ENCODE peak calls at places on chromosomes 12 and 14, in ten cellular contexts. One of them, this sample, is unnamed.

GRCh38 chr12:23217716-23218115 is 592.7 kb downstream of the ETNK1 start:
- DNase-seq in HCT116: no peak
- DNase-seq in OCI-LY7: no peak
- DNase-seq in breast epithelium: no peak
- DNase-seq in neural progenitor cell: no peak
- DNase-seq in spleen: no peak
- DNase-seq in left ventricle myocardium inferior: no peak
- DNase-seq in IMR-90: no peak
- DNase-seq in thoracic aorta: no peak
- DNase-seq in PC-3: no peak
- DNase-seq in this sample: no peak

GRCh38 chr12:47845066-47845465 is 25.4 kb upstream of the HDAC7 start:
- DNase-seq in left ventricle myocardium inferior: no peak
- DNase-seq in spleen: no peak
- DNase-seq in neural progenitor cell: no peak
- DNase-seq in HCT116: no peak
- DNase-seq in IMR-90: no peak
- DNase-seq in PC-3: no peak
- DNase-seq in OCI-LY7: no peak
- DNase-seq in breast epithelium: no peak
- DNase-seq in thoracic aorta: no peak
- DNase-seq in this sample: no peak

GRCh38 chr12:14618990-14619389 is 51.3 kb upstream of the PLBD1 start:
- DNase-seq in left ventricle myocardium inferior: no peak
- DNase-seq in HCT116: no peak
- DNase-seq in OCI-LY7: peak; percentile 65
- DNase-seq in IMR-90: peak; percentile 16
- DNase-seq in spleen: no peak
- DNase-seq in breast epithelium: no peak
- DNase-seq in thoracic aorta: no peak
- DNase-seq in neural progenitor cell: peak; percentile 24
- DNase-seq in PC-3: peak; percentile 30
- DNase-seq in this sample: peak; percentile 45

GRCh38 chr12:127052491-127053232 is 1214.3 kb upstream of the TMEM132C start:
- DNase-seq in HCT116: peak; percentile 94
- DNase-seq in neural progenitor cell: no peak
- DNase-seq in OCI-LY7: no peak
- DNase-seq in IMR-90: peak; percentile 20
- DNase-seq in breast epithelium: no peak
- DNase-seq in left ventricle myocardium inferior: no peak
- DNase-seq in PC-3: peak; percentile 99
- DNase-seq in thoracic aorta: no peak
- DNase-seq in spleen: no peak
- DNase-seq in this sample: peak; percentile 85

GRCh38 chr12:100830003-100830795 is 35.6 kb downstream of the ANO4 start:
- DNase-seq in spleen: no peak
- DNase-seq in neural progenitor cell: no peak
- DNase-seq in PC-3: no peak
- DNase-seq in breast epithelium: no peak
- DNase-seq in left ventricle myocardium inferior: no peak
- DNase-seq in IMR-90: no peak
- DNase-seq in thoracic aorta: no peak
- DNase-seq in HCT116: no peak
- DNase-seq in OCI-LY7: no peak
- DNase-seq in this sample: no peak

GRCh38 chr12:68180792-68181744 is 21.5 kb upstream of the IFNG start:
- DNase-seq in breast epithelium: no peak
- DNase-seq in IMR-90: no peak
- DNase-seq in spleen: no peak
- DNase-seq in PC-3: no peak
- DNase-seq in HCT116: no peak
- DNase-seq in neural progenitor cell: no peak
- DNase-seq in thoracic aorta: no peak
- DNase-seq in OCI-LY7: peak; percentile 88
- DNase-seq in left ventricle myocardium inferior: no peak
- DNase-seq in this sample: peak; percentile 34

GRCh38 chr12:71648537-71648936 is 15.1 kb downstream of the ZFC3H1 start:
- DNase-seq in HCT116: no peak
- DNase-seq in IMR-90: no peak
- DNase-seq in PC-3: peak; percentile 69
- DNase-seq in spleen: no peak
- DNase-seq in OCI-LY7: no peak
- DNase-seq in breast epithelium: no peak
- DNase-seq in thoracic aorta: no peak
- DNase-seq in neural progenitor cell: no peak
- DNase-seq in left ventricle myocardium inferior: no peak
- DNase-seq in this sample: peak; percentile 54

GRCh38 chr12:116313194-116313910 is 35.9 kb upstream of the MED13L start:
- DNase-seq in neural progenitor cell: no peak
- DNase-seq in HCT116: no peak
- DNase-seq in left ventricle myocardium inferior: no peak
- DNase-seq in PC-3: no peak
- DNase-seq in OCI-LY7: no peak
- DNase-seq in thoracic aorta: no peak
- DNase-seq in IMR-90: no peak
- DNase-seq in spleen: no peak
- DNase-seq in breast epithelium: no peak
- DNase-seq in this sample: no peak

GRCh38 chr14:73724696-73725095 is 10.5 kb upstream of the PNMA1 start:
- DNase-seq in HCT116: no peak
- DNase-seq in thoracic aorta: no peak
- DNase-seq in spleen: no peak
- DNase-seq in OCI-LY7: no peak
- DNase-seq in PC-3: peak; percentile 1
- DNase-seq in neural progenitor cell: no peak
- DNase-seq in left ventricle myocardium inferior: no peak
- DNase-seq in IMR-90: no peak
- DNase-seq in breast epithelium: no peak
- DNase-seq in this sample: no peak

GRCh38 chr14:73725116-73726024 is 11.2 kb upstream of the PNMA1 start:
- DNase-seq in HCT116: no peak
- DNase-seq in IMR-90: peak; percentile 59
- DNase-seq in thoracic aorta: no peak
- DNase-seq in breast epithelium: no peak
- DNase-seq in spleen: no peak
- DNase-seq in neural progenitor cell: no peak
- DNase-seq in OCI-LY7: no peak
- DNase-seq in left ventricle myocardium inferior: no peak
- DNase-seq in PC-3: no peak
- DNase-seq in this sample: no peak

GRCh38 chr14:73727181-73727580 is 13.0 kb upstream of the PNMA1 start:
- DNase-seq in IMR-90: no peak
- DNase-seq in neural progenitor cell: no peak
- DNase-seq in spleen: no peak
- DNase-seq in OCI-LY7: no peak
- DNase-seq in breast epithelium: no peak
- DNase-seq in thoracic aorta: no peak
- DNase-seq in HCT116: no peak
- DNase-seq in left ventricle myocardium inferior: no peak
- DNase-seq in PC-3: no peak
- DNase-seq in this sample: no peak

GRCh38 chr14:73728106-73729014 is 14.2 kb upstream of the PNMA1 start:
- DNase-seq in IMR-90: peak; percentile 63
- DNase-seq in HCT116: peak; percentile 61
- DNase-seq in PC-3: peak; percentile 88
- DNase-seq in thoracic aorta: no peak
- DNase-seq in OCI-LY7: peak; percentile 87
- DNase-seq in spleen: peak; percentile 94
- DNase-seq in breast epithelium: peak; percentile 88
- DNase-seq in left ventricle myocardium inferior: peak; percentile 86
- DNase-seq in neural progenitor cell: peak; percentile 88
- DNase-seq in this sample: peak; percentile 63

GRCh38 chr14:73726025-73726961 is 12.1 kb upstream of the PNMA1 start:
- DNase-seq in OCI-LY7: no peak
- DNase-seq in thoracic aorta: no peak
- DNase-seq in neural progenitor cell: no peak
- DNase-seq in breast epithelium: no peak
- DNase-seq in left ventricle myocardium inferior: no peak
- DNase-seq in PC-3: no peak
- DNase-seq in spleen: no peak
- DNase-seq in HCT116: no peak
- DNase-seq in IMR-90: no peak
- DNase-seq in this sample: no peak
- H3K36me3 ChIP-seq in OCI-LY7: peaks cover 100% of the 10 kb centered on the region
- H3K36me3 ChIP-seq in thoracic aorta: peaks cover 48% of the 10 kb centered on the region
- H3K36me3 ChIP-seq in neural progenitor cell: no peaks in the 10 kb centered on the region
- H3K36me3 ChIP-seq in breast epithelium: peaks cover 5% of the 10 kb centered on the region
- H3K36me3 ChIP-seq in left ventricle myocardium inferior: peaks cover 72% of the 10 kb centered on the region
- H3K36me3 ChIP-seq in PC-3: peaks cover 70% of the 10 kb centered on the region
- H3K36me3 ChIP-seq in spleen: peaks cover 77% of the 10 kb centered on the region
- H3K36me3 ChIP-seq in HCT116: peaks cover 50% of the 10 kb centered on the region
- H3K36me3 ChIP-seq in IMR-90: peaks cover 65% of the 10 kb centered on the region
- H3K36me3 ChIP-seq in this sample: peaks cover 53% of the 10 kb centered on the region

GRCh38 chr14:61323970-61324369 is 2.6 kb downstream of the PRKCH start:
- DNase-seq in spleen: no peak
- DNase-seq in IMR-90: no peak
- DNase-seq in neural progenitor cell: no peak
- DNase-seq in left ventricle myocardium inferior: no peak
- DNase-seq in HCT116: no peak
- DNase-seq in breast epithelium: no peak
- DNase-seq in thoracic aorta: no peak
- DNase-seq in OCI-LY7: no peak
- DNase-seq in PC-3: no peak
- DNase-seq in this sample: no peak
- H3K4me3 ChIP-seq in spleen: peak overlapping the region; percentile 64
- H3K4me3 ChIP-seq in IMR-90: no peak overlapping the region
- H3K4me3 ChIP-seq in neural progenitor cell: no peak overlapping the region
- H3K4me3 ChIP-seq in left ventricle myocardium inferior: peak overlapping the region; percentile 77
- H3K4me3 ChIP-seq in HCT116: no peak overlapping the region
- H3K4me3 ChIP-seq in breast epithelium: peak overlapping the region; percentile 74
- H3K4me3 ChIP-seq in thoracic aorta: peak overlapping the region; percentile 83
- H3K4me3 ChIP-seq in OCI-LY7: no peak overlapping the region
- H3K4me3 ChIP-seq in PC-3: peak overlapping the region; percentile 72
- H3K4me3 ChIP-seq in this sample: no peak overlapping the region

GRCh38 chr12:123910057-123910456 is 62.6 kb downstream of the CCDC92 start:
- DNase-seq in thoracic aorta: no peak
- DNase-seq in left ventricle myocardium inferior: no peak
- DNase-seq in PC-3: no peak
- DNase-seq in IMR-90: no peak
- DNase-seq in OCI-LY7: no peak
- DNase-seq in neural progenitor cell: no peak
- DNase-seq in spleen: peak; percentile 50
- DNase-seq in HCT116: no peak
- DNase-seq in breast epithelium: no peak
- DNase-seq in this sample: no peak

GRCh38 chr12:123908884-123909807 is 63.5 kb downstream of the CCDC92 start:
- DNase-seq in HCT116: no peak
- DNase-seq in left ventricle myocardium inferior: no peak
- DNase-seq in neural progenitor cell: no peak
- DNase-seq in spleen: peak; percentile 63
- DNase-seq in thoracic aorta: no peak
- DNase-seq in breast epithelium: no peak
- DNase-seq in IMR-90: no peak
- DNase-seq in OCI-LY7: no peak
- DNase-seq in PC-3: no peak
- DNase-seq in this sample: no peak

GRCh38 chr12:123905319-123905925 is 67.2 kb downstream of the CCDC92 start:
- DNase-seq in spleen: no peak
- DNase-seq in HCT116: peak; percentile 51
- DNase-seq in PC-3: peak; percentile 90
- DNase-seq in IMR-90: peak; percentile 81
- DNase-seq in neural progenitor cell: peak; percentile 59
- DNase-seq in left ventricle myocardium inferior: no peak
- DNase-seq in breast epithelium: no peak
- DNase-seq in OCI-LY7: peak; percentile 56
- DNase-seq in thoracic aorta: peak; percentile 11
- DNase-seq in this sample: peak; percentile 72

GRCh38 chr12:123907021-123907420 is 65.6 kb downstream of the CCDC92 start:
- DNase-seq in thoracic aorta: no peak
- DNase-seq in breast epithelium: no peak
- DNase-seq in IMR-90: no peak
- DNase-seq in PC-3: no peak
- DNase-seq in left ventricle myocardium inferior: no peak
- DNase-seq in HCT116: no peak
- DNase-seq in neural progenitor cell: no peak
- DNase-seq in OCI-LY7: no peak
- DNase-seq in spleen: peak; percentile 30
- DNase-seq in this sample: no peak

DNA sequence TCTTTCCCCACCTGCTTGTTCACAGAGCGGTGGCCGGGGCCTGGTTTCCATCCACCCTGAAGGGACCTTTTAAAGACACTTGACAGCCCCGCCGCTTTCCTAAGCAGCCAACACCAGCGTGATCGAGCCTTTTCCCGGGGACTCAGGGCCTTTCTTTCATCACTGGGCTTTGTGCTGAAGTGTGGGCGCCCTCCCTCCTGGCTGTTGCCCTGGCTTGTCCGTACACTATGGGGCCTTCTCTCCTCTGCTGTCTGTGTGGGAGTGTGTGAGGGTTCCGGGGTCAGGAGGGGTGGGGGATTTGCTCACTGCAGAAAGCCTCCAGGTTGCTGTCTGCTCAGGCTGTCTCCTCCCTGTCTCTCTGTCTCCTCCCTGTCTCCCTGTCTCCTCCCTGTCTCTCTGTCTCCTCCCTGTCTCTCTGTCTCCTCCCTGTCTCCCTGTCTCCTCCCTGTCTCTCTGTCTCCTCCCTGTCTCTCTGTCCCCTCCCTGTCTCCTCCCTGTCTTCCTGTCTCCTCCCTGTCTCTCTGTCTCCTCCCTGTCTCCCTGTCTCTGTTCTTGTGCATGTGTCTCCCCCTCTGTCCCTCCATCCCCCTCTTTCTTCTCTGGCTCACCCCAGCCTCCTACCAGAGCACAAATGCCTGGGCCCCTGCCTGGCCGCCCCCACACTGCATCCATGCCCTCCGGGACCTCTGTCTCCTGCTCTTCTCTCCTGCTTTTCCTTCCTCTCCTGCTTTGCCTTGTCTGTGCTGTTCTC is 64.7 kb downstream of the CCDC92 start:
- DNase-seq in IMR-90: no peak
- DNase-seq in PC-3: no peak
- DNase-seq in breast epithelium: no peak
- DNase-seq in HCT116: no peak
- DNase-seq in OCI-LY7: no peak
- DNase-seq in spleen: peak; percentile 64
- DNase-seq in left ventricle myocardium inferior: no peak
- DNase-seq in neural progenitor cell: peak; percentile 45
- DNase-seq in thoracic aorta: no peak
- DNase-seq in this sample: peak; percentile 62
- TF ChIP-seq CTCF in IMR-90: no peak
- TF ChIP-seq CTCF in PC-3: no peak
- TF ChIP-seq CTCF in breast epithelium: no peak
- TF ChIP-seq CTCF in HCT116: no peak
- TF ChIP-seq CTCF in OCI-LY7: no peak
- TF ChIP-seq CTCF in spleen: no peak
- TF ChIP-seq CTCF in left ventricle myocardium inferior: no peak
- TF ChIP-seq CTCF in neural progenitor cell: no peak
- TF ChIP-seq CTCF in thoracic aorta: no peak
- TF ChIP-seq CTCF in this sample: no peak

DNA sequence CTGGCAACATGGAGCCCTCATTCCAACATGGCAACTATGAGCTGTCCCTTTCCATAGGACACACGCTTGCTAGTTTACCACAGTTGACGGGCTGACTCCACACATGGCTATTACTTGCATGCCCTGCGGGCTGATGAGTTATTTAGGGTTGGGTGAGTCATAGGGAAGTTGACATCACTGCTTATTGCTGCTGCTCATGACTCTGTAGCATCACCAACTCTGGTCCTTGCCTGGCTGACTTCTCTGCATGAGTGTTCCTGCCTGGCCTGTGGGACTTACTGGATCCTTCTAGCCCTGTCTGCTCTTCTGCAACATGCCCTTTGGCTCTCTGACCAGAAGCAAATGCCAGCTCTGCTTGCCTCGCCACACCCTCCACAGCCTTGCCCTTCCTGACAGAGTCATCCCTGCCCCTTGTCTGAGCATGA is 199.5 kb downstream of the ANO6 start:
- DNase-seq in spleen: no peak
- DNase-seq in PC-3: peak; percentile 99
- DNase-seq in left ventricle myocardium inferior: peak; percentile 34
- DNase-seq in IMR-90: peak; percentile 100
- DNase-seq in neural progenitor cell: no peak
- DNase-seq in OCI-LY7: no peak
- DNase-seq in HCT116: peak; percentile 87
- DNase-seq in thoracic aorta: peak; percentile 73
- DNase-seq in breast epithelium: no peak
- DNase-seq in this sample: peak; percentile 99
- H3K36me3 ChIP-seq in spleen: peaks cover 39% of the 10 kb centered on the region
- H3K36me3 ChIP-seq in PC-3: peaks cover 10% of the 10 kb centered on the region
- H3K36me3 ChIP-seq in left ventricle myocardium inferior: peaks cover 82% of the 10 kb centered on the region
- H3K36me3 ChIP-seq in IMR-90: peaks cover 15% of the 10 kb centered on the region
- H3K36me3 ChIP-seq in neural progenitor cell: no peaks in the 10 kb centered on the region
- H3K36me3 ChIP-seq in OCI-LY7: peaks cover 7% of the 10 kb centered on the region
- H3K36me3 ChIP-seq in HCT116: peaks cover 12% of the 10 kb centered on the region
- H3K36me3 ChIP-seq in thoracic aorta: peaks cover 22% of the 10 kb centered on the region
- H3K36me3 ChIP-seq in breast epithelium: no peaks in the 10 kb centered on the region
- H3K36me3 ChIP-seq in this sample: peaks cover 2% of the 10 kb centered on the region